ENCODE peak calls at places on chromosomes 12 and 14, in five cellular contexts. One of them, this sample, is unnamed.
A peak's percentile ranks its signal among the peaks of the same experiment; 100 is the strongest.

GRCh38 chr12:9735601-9736000 is 2.7 kb upstream of the CLECL1 start:
- DNase-seq in A549: no peak
- DNase-seq in HepG2: no peak
- DNase-seq in K562: no peak
- DNase-seq in GM12878: no peak
- DNase-seq in this sample: no peak

GRCh38 chr12:2332947-2333346 is 280.2 kb downstream of the CACNA1C start:
- DNase-seq in A549: peak; percentile 13
- DNase-seq in HepG2: no peak
- DNase-seq in K562: no peak
- DNase-seq in GM12878: no peak
- DNase-seq in this sample: peak; percentile 61

GRCh38 chr14:51609251-51609986 is 42.3 kb upstream of the FRMD6 start:
- DNase-seq in A549: no peak
- DNase-seq in HepG2: no peak
- DNase-seq in K562: no peak
- DNase-seq in GM12878: no peak
- DNase-seq in this sample: peak; percentile 43

GRCh38 chr14:74935340-74935640 is 12.2 kb upstream of the RPS6KL1 start:
- DNase-seq in A549: no peak
- DNase-seq in HepG2: no peak
- DNase-seq in K562: no peak
- DNase-seq in GM12878: no peak
- DNase-seq in this sample: no peak

GRCh38 chr14:106622200-106622745 is 1095.9 kb downstream of the TMEM121 start:
- DNase-seq in A549: no peak
- DNase-seq in HepG2: no peak
- DNase-seq in K562: no peak
- DNase-seq in GM12878: no peak
- DNase-seq in this sample: no peak

GRCh38 chr12:54352891-54353874 is 11.1 kb downstream of the GPR84 start:
- DNase-seq in A549: no peak
- DNase-seq in HepG2: no peak
- DNase-seq in K562: peak; percentile 56
- DNase-seq in GM12878: no peak
- DNase-seq in this sample: peak; percentile 72

GRCh38 chr14:51248041-51248987 is 8.3 kb downstream of the TMX1 start:
- DNase-seq in A549: no peak
- DNase-seq in HepG2: no peak
- DNase-seq in K562: no peak
- DNase-seq in GM12878: peak; percentile 40
- DNase-seq in this sample: no peak

GRCh38 chr12:68611094-68611818 is 557 bp downstream of the RAP1B start:
- DNase-seq in A549: peak; percentile 52
- DNase-seq in HepG2: no peak
- DNase-seq in K562: peak; percentile 51
- DNase-seq in GM12878: no peak
- DNase-seq in this sample: peak; percentile 60

GRCh38 chr12:4910502-4911315 is 1.0 kb downstream of the KCNA1 start:
- DNase-seq in A549: no peak
- DNase-seq in HepG2: no peak
- DNase-seq in K562: no peak
- DNase-seq in GM12878: no peak
- DNase-seq in this sample: no peak

GRCh38 chr14:75220097-75220496 is 43.7 kb upstream of the TMED10 start:
- DNase-seq in A549: no peak
- DNase-seq in HepG2: no peak
- DNase-seq in K562: no peak
- DNase-seq in GM12878: no peak
- DNase-seq in this sample: no peak

GRCh38 chr12:107398101-107398500 is 287.5 kb upstream of the PWP1 start:
- DNase-seq in A549: no peak
- DNase-seq in HepG2: no peak
- DNase-seq in K562: no peak
- DNase-seq in GM12878: no peak
- DNase-seq in this sample: no peak

GRCh38 chr14:33285902-33286700 is 347.4 kb downstream of the NPAS3 start:
- DNase-seq in A549: no peak
- DNase-seq in HepG2: no peak
- DNase-seq in K562: no peak
- DNase-seq in GM12878: no peak
- DNase-seq in this sample: no peak

GRCh38 chr12:53939141-53940108 is 794 bp downstream of the HOXC13 start:
- DNase-seq in A549: peak; percentile 30
- DNase-seq in HepG2: peak; percentile 24
- DNase-seq in K562: no peak
- DNase-seq in GM12878: no peak
- DNase-seq in this sample: no peak

GRCh38 chr12:52442600-52443061 is 8.5 kb upstream of the KRT75 start:
- DNase-seq in A549: peak; percentile 77
- DNase-seq in HepG2: no peak
- DNase-seq in K562: no peak
- DNase-seq in GM12878: no peak
- DNase-seq in this sample: peak; percentile 74

GRCh38 chr12:52446346-52447045 is 5.5 kb downstream of the KRT6B start:
- DNase-seq in A549: no peak
- DNase-seq in HepG2: no peak
- DNase-seq in K562: no peak
- DNase-seq in GM12878: no peak
- DNase-seq in this sample: no peak

GRCh38 chr12:52443966-52444365 is 8.0 kb downstream of the KRT6B start:
- DNase-seq in A549: no peak
- DNase-seq in HepG2: no peak
- DNase-seq in K562: no peak
- DNase-seq in GM12878: no peak
- DNase-seq in this sample: no peak

GRCh38 chr12:52444647-52445595 is 7.0 kb downstream of the KRT6B start:
- DNase-seq in A549: no peak
- DNase-seq in HepG2: no peak
- DNase-seq in K562: no peak
- DNase-seq in GM12878: no peak
- DNase-seq in this sample: no peak

DNA sequence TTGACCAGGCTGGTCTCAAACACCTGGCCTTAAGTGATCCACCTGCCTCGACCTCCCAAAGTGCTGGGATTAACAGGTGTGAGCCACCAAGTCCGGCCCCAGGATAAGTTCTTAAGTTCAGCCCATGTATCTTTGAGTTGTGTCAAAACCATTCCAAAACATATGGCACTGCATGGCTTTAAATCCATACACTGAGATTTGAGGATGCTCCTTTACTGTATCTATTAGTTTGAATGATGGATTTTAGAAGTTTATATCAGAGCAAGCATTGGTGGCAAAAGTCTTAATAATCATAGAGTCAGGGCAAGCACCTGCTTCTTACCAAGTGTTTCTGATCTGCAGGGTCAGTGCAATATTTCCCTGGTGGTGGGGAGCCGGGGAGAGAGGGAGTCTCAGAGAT is 6.1 kb downstream of the KRT6B start:
- DNase-seq in A549: no peak
- DNase-seq in HepG2: no peak
- DNase-seq in K562: no peak
- DNase-seq in GM12878: no peak
- DNase-seq in this sample: no peak
- TF ChIP-seq BHLHE40 in A549: no peak
- TF ChIP-seq BHLHE40 in HepG2: no peak
- TF ChIP-seq BHLHE40 in K562: no peak
- TF ChIP-seq BHLHE40 in GM12878: no peak
- TF ChIP-seq BHLHE40 in this sample: no peak

DNA sequence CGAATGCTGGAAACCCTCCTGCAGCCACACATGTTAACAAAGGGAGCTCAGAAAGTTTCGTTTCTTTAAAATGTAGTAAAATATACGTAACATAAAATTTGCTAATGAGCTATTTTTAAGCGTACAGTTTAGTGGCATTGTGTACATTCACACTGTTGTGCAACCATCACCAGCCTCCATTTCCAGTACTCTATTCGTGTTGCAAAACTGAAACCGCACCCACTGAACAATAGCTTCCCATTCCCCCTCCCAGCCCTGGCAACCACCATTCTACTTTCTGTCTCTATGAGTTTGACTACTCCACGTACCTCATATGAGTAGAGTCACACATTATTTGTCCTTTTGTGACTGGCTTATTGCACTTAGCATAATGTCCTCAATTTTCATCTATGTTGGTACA is 185.8 kb downstream of the TTC7B start:
- DNase-seq in A549: no peak
- DNase-seq in HepG2: no peak
- DNase-seq in K562: no peak
- DNase-seq in GM12878: no peak
- DNase-seq in this sample: no peak
- TF ChIP-seq RFX5 in A549: no peak
- TF ChIP-seq RFX5 in HepG2: no peak
- TF ChIP-seq RFX5 in K562: no peak
- TF ChIP-seq RFX5 in GM12878: no peak
- TF ChIP-seq RFX5 in this sample: no peak

GRCh38 chr14:22508150-22508457 is 80.9 kb downstream of the DAD1 start:
- DNase-seq in A549: no peak
- DNase-seq in HepG2: no peak
- DNase-seq in K562: no peak
- DNase-seq in GM12878: no peak
- DNase-seq in this sample: no peak
- TF ChIP-seq CEBPB in A549: no peak
- TF ChIP-seq CEBPB in HepG2: no peak
- TF ChIP-seq CEBPB in K562: no peak
- TF ChIP-seq CEBPB in GM12878: no peak
- TF ChIP-seq CEBPB in this sample: no peak

GRCh38 chr12:81520064-81520945 is 238.8 kb downstream of the PPFIA2 start:
- DNase-seq in A549: no peak
- DNase-seq in HepG2: peak; percentile 0
- DNase-seq in K562: no peak
- DNase-seq in GM12878: no peak
- DNase-seq in this sample: no peak
- TF ChIP-seq BHLHE40 in A549: no peak
- TF ChIP-seq BHLHE40 in HepG2: no peak
- TF ChIP-seq BHLHE40 in K562: no peak
- TF ChIP-seq BHLHE40 in GM12878: no peak
- TF ChIP-seq BHLHE40 in this sample: no peak